ENCODE peak calls at places on chromosomes 2 and 18, in nine cellular contexts. S is upper lobe of right lung; C is CD8-positive, alpha-beta T cell; T is lung; L is coronary artery; Q is mammary epithelial cell; I is heart right ventricle; M is cardiac muscle cell; P is mesenchymal stem cell. E is an unnamed sample.
A peak's percentile ranks its signal among the peaks of the same experiment; 100 is the strongest.

GRCh38 chr18:12990662-12990976 is 543 bp upstream of the CEP192 start:
- DNase-seq in C (no peak), I (no peak), Q (no peak), S (no peak), T (no peak), L (no peak), M (no peak), P (no peak), E (no peak)

GRCh38 chr2:46169452-46169851 is 127.8 kb upstream of the EPAS1 start:
- DNase-seq in S (no peak), Q (no peak), T (no peak), I (no peak), C (no peak), L (no peak), M (no peak), P (no peak), E (no peak)

GRCh38 chr18:48668466-48669179 is 129.8 kb downstream of the CTIF start:
- DNase-seq in C (no peak), T (no peak), M (no peak), I (no peak), L (no peak), P (no peak), S (peak; percentile 47), Q (no peak), E (no peak)

GRCh38 chr2:226423498-226423960 is 376.1 kb downstream of the IRS1 start:
- DNase-seq in C (no peak), P (peak; percentile 37), Q (peak; percentile 82), M (no peak), I (no peak), T (peak; percentile 28), L (no peak), S (no peak), E (peak; percentile 74)

GRCh38 chr2:58899692-58900091 is 658.6 kb upstream of the FANCL start:
- DNase-seq in M (no peak), L (no peak), I (no peak), Q (no peak), P (peak; percentile 26), C (no peak), S (no peak), T (no peak), E (no peak)

GRCh38 chr2:13666582-13667414 is 950.1 kb downstream of the TRIB2 start:
- DNase-seq in T (no peak), S (no peak), M (no peak), P (no peak), I (no peak), L (no peak), C (no peak), Q (no peak), E (no peak)

GRCh38 chr2:229243880-229244560 is 27.1 kb downstream of the PID1 start:
- DNase-seq in L (no peak), S (no peak), Q (no peak), P (no peak), C (no peak), I (no peak), T (no peak), M (no peak), E (no peak)

GRCh38 chr18:56402872-56403516 is 235.4 kb downstream of the TXNL1 start:
- DNase-seq in I (no peak), T (no peak), L (no peak), S (no peak), Q (peak; percentile 79), C (no peak), M (peak; percentile 88), P (peak; percentile 41), E (peak; percentile 34)

GRCh38 chr2:53827398-53828175 is 32.2 kb downstream of the GPR75 start:
- DNase-seq in C (no peak), S (no peak), M (no peak), L (no peak), P (no peak), Q (no peak), I (no peak), T (no peak), E (no peak)

GRCh38 chr2:206647985-206648384 is 5.7 kb downstream of the FAM237A start:
- DNase-seq in Q (no peak), I (no peak), M (peak; percentile 6), L (no peak), P (no peak), C (no peak), S (no peak), T (no peak), E (no peak)

GRCh38 chr2:234677758-234678538 is 181.1 kb upstream of the ARL4C start:
- DNase-seq in Q (peak; percentile 41), L (no peak), M (peak; percentile 35), T (no peak), C (no peak), S (no peak), P (peak; percentile 71), I (no peak), E (no peak)

GRCh38 chr2:234679766-234680687 is 183.1 kb upstream of the ARL4C start:
- DNase-seq in C (no peak), I (peak; percentile 57), Q (peak; percentile 63), L (no peak), T (peak; percentile 52), S (no peak), P (peak; percentile 98), M (peak; percentile 94), E (no peak)

GRCh38 chr2:234676859-234677450 is 180.1 kb upstream of the ARL4C start:
- DNase-seq in Q (no peak), L (no peak), M (no peak), C (no peak), I (no peak), P (no peak), S (no peak), T (no peak), E (no peak)

GRCh38 chr2:234679151-234679765 is 182.4 kb upstream of the ARL4C start:
- DNase-seq in S (no peak), I (no peak), M (peak; percentile 27), Q (no peak), P (no peak), C (no peak), T (no peak), L (no peak), E (no peak)

GRCh38 chr2:234678721-234679120 is 181.8 kb upstream of the ARL4C start:
- DNase-seq in Q (no peak), S (no peak), P (peak; percentile 50), C (no peak), M (peak; percentile 91), I (no peak), T (no peak), L (no peak), E (no peak)
- H3K27ac ChIP-seq in Q (no peak overlapping the region), S (no peak overlapping the region), P (peak overlapping the region; percentile 93), C (no peak overlapping the region), M (no peak overlapping the region), I (no peak overlapping the region), T (no peak overlapping the region), L (no peak overlapping the region), E (peak overlapping the region; percentile 89)

GRCh38 chr2:12227941-12228608 is 481.6 kb downstream of the LPIN1 start:
- DNase-seq in L (no peak), Q (peak; percentile 6), C (no peak), P (peak; percentile 20), I (no peak), M (no peak), S (no peak), T (no peak), E (no peak)

GRCh38 chr2:12226653-12227052 is 480.2 kb downstream of the LPIN1 start:
- DNase-seq in L (no peak), P (no peak), I (no peak), M (no peak), S (no peak), T (no peak), C (no peak), Q (no peak), E (no peak)

GRCh38 chr2:12232876-12233275 is 483.9 kb upstream of the TRIB2 start:
- DNase-seq in L (no peak), C (no peak), M (no peak), S (no peak), Q (no peak), P (no peak), T (no peak), I (no peak), E (no peak)

GRCh38 chr2:12236136-12236834 is 480.5 kb upstream of the TRIB2 start:
- DNase-seq in I (no peak), Q (no peak), T (no peak), P (peak; percentile 62), C (no peak), L (no peak), M (peak; percentile 50), S (no peak), E (no peak)

GRCh38 chr2:12231288-12231687 is 484.9 kb downstream of the LPIN1 start:
- DNase-seq in S (no peak), I (no peak), M (peak; percentile 12), L (no peak), P (no peak), C (no peak), Q (no peak), T (no peak), E (no peak)
- H3K27ac ChIP-seq in S (no peak overlapping the region), I (no peak overlapping the region), M (no peak overlapping the region), L (no peak overlapping the region), P (no peak overlapping the region), C (no peak overlapping the region), Q (no peak overlapping the region), T (no peak overlapping the region), E (no peak overlapping the region)

GRCh38 chr2:25250331-25251031 is 82.1 kb upstream of the POMC start:
- DNase-seq in M (peak; percentile 48), T (no peak), C (peak; percentile 22), S (no peak), L (no peak), P (peak; percentile 74), I (no peak), Q (peak; percentile 11), E (no peak)

GRCh38 chr2:25247792-25248512 is 79.6 kb upstream of the POMC start:
- DNase-seq in P (no peak), C (no peak), L (no peak), I (no peak), S (no peak), T (no peak), Q (no peak), M (no peak), E (no peak)

GRCh38 chr2:25251032-25251460 is 82.7 kb upstream of the POMC start:
- DNase-seq in S (no peak), T (no peak), L (no peak), P (no peak), M (no peak), Q (no peak), I (no peak), C (peak; percentile 39), E (no peak)

GRCh38 chr2:25251461-25252273 is 83.3 kb upstream of the POMC start:
- DNase-seq in P (peak; percentile 67), M (peak; percentile 44), C (peak; percentile 52), S (peak; percentile 81), L (no peak), Q (peak; percentile 27), I (peak; percentile 63), T (peak; percentile 46), E (no peak)

GRCh38 chr2:25249785-25250184 is 81.4 kb upstream of the POMC start:
- DNase-seq in M (no peak), C (no peak), Q (no peak), I (no peak), L (no peak), P (no peak), T (no peak), S (no peak), E (no peak)
- H3K27ac ChIP-seq in M (no peak overlapping the region), C (no peak overlapping the region), Q (no peak overlapping the region), I (no peak overlapping the region), L (no peak overlapping the region), P (peak overlapping the region; percentile 59), T (no peak overlapping the region), S (no peak overlapping the region), E (no peak overlapping the region)

DNA sequence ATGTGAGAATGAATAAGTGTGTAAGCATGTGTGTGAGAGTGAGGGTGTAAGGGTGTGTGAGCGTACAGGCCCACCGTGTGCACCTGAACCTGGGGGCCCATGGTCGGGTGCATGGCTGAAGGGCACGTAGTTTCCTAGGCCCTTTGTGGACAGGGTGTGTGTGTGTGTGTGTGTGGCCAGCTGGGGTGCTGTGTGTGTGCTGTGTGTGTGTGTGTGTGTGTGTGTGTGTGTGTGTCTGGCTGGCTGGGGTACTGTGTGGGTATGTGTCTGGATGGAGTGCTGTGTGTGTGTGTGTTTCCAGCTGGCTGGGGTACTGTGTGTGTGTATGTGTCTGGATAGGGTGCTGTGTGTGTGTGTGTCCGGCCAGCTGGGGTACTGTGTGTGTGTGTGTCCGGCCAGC is 2.0 kb downstream of the SFTPB start:
- DNase-seq in P (no peak), Q (no peak), M (no peak), L (no peak), T (no peak), S (no peak), C (no peak), I (no peak), E (no peak)
- H3K27ac ChIP-seq in P (no peak overlapping the region), Q (no peak overlapping the region), M (no peak overlapping the region), L (no peak overlapping the region), T (no peak overlapping the region), S (peak overlapping the region; percentile 92), C (no peak overlapping the region), I (no peak overlapping the region), E (no peak overlapping the region)

E was measured in epithelial cell of prostate.